ENCODE peak calls at places on chromosomes 2 and 18, in six cellular contexts. M, J, O, Q, P and G are unnamed samples.
A peak's percentile ranks its signal among the peaks of the same experiment; 100 is the strongest.

GRCh38 chr18:54416459-54416858 is 58.8 kb downstream of the C18orf54 start:
- DNase-seq in M (peak; percentile 64), J (no peak), O (no peak), Q (peak; percentile 46), P (no peak), G (peak; percentile 80)

GRCh38 chr2:101763496-101764333 is 66.2 kb downstream of the MAP4K4 start:
- DNase-seq in M (no peak), J (no peak), O (no peak), Q (no peak), P (no peak), G (no peak)

GRCh38 chr2:85878719-85879390 is 9.9 kb downstream of the ST3GAL5 start:
- DNase-seq in M (no peak), J (no peak), O (no peak), Q (no peak), P (no peak), G (peak; percentile 34)

GRCh38 chr2:180311-180710 is 83.5 kb downstream of the SH3YL1 start:
- DNase-seq in M (no peak), J (no peak), O (no peak), Q (no peak), P (no peak), G (no peak)

GRCh38 chr18:5296706-5297320 is 1.3 kb upstream of the ZBTB14 start:
- DNase-seq in M (no peak), J (peak; percentile 92), O (peak; percentile 78), Q (peak; percentile 85), P (peak; percentile 93), G (peak; percentile 76)

GRCh38 chr2:170324640-170325046 is 146.7 kb downstream of the MYO3B start:
- DNase-seq in M (peak; percentile 7), J (no peak), O (no peak), Q (peak; percentile 37), P (no peak), G (peak; percentile 43)

GRCh38 chr18:51164327-51165290 is 32.9 kb downstream of the MEX3C start:
- DNase-seq in M (no peak), J (no peak), O (no peak), Q (no peak), P (no peak), G (peak; percentile 13)

GRCh38 chr18:49520661-49521145 is 33.7 kb upstream of the C18orf32 start:
- DNase-seq in M (peak; percentile 1), J (no peak), O (no peak), Q (peak; percentile 11), P (peak; percentile 24), G (peak; percentile 48)

GRCh38 chr2:200786826-200787225 is 24.9 kb upstream of the BZW1 start:
- DNase-seq in M (no peak), J (no peak), O (no peak), Q (peak; percentile 91), P (no peak), G (peak; percentile 91)

GRCh38 chr2:205816268-205816667 is 134.0 kb downstream of the NRP2 start:
- DNase-seq in M (no peak), J (no peak), O (no peak), Q (no peak), P (no peak), G (no peak)

GRCh38 chr2:99674031-99674430 is 184.2 kb upstream of the REV1 start:
- DNase-seq in M (no peak), J (no peak), O (no peak), Q (no peak), P (no peak), G (no peak)

GRCh38 chr2:46548103-46548486 is 68.7 kb downstream of the TMEM247 start:
- DNase-seq in M (no peak), J (peak; percentile 71), O (no peak), Q (no peak), P (no peak), G (no peak)

GRCh38 chr2:55155206-55155605 is 76.9 kb downstream of the CLHC1 start:
- DNase-seq in M (no peak), J (no peak), O (no peak), Q (no peak), P (peak; percentile 25), G (no peak)

GRCh38 chr2:145548479-145548878 is 1028.6 kb upstream of the ZEB2 start:
- DNase-seq in M (no peak), J (no peak), O (no peak), Q (no peak), P (no peak), G (no peak)

GRCh38 chr2:191486584-191487320 is 191.2 kb upstream of the NABP1 start:
- DNase-seq in M (peak; percentile 98), J (no peak), O (no peak), Q (peak; percentile 99), P (no peak), G (peak; percentile 93)

GRCh38 chr18:72470391-72470790 is 73.8 kb downstream of the CBLN2 start:
- DNase-seq in M (no peak), J (no peak), O (no peak), Q (no peak), P (no peak), G (no peak)

GRCh38 chr2:4679391-4679790 is 976.0 kb downstream of the DCDC2C start:
- DNase-seq in M (no peak), J (no peak), O (no peak), Q (no peak), P (no peak), G (no peak)

GRCh38 chr2:74857725-74858124 is 23.8 kb downstream of the HK2 start:
- DNase-seq in M (no peak), J (peak; percentile 31), O (no peak), Q (no peak), P (no peak), G (no peak)

GRCh38 chr18:45667056-45667455 is 51.8 kb downstream of the SLC14A2 start:
- DNase-seq in M (no peak), J (no peak), O (no peak), Q (no peak), P (no peak), G (no peak)

GRCh38 chr2:43183743-43184142 is 42.7 kb downstream of the ZFP36L2 start:
- DNase-seq in M (no peak), J (no peak), O (no peak), Q (no peak), P (no peak), G (no peak)

GRCh38 chr2:96948483-96949152 is 37.8 kb downstream of the FAM178B start:
- DNase-seq in M (no peak), J (no peak), O (no peak), Q (no peak), P (no peak), G (no peak)

GRCh38 chr18:78006805-78007204 is 757.2 kb downstream of the GALR1 start:
- DNase-seq in M (no peak), J (no peak), O (no peak), Q (no peak), P (no peak), G (no peak)

GRCh38 chr18:78006006-78006802 is 756.6 kb downstream of the GALR1 start:
- DNase-seq in M (no peak), J (no peak), O (no peak), Q (no peak), P (no peak), G (no peak)

DNA sequence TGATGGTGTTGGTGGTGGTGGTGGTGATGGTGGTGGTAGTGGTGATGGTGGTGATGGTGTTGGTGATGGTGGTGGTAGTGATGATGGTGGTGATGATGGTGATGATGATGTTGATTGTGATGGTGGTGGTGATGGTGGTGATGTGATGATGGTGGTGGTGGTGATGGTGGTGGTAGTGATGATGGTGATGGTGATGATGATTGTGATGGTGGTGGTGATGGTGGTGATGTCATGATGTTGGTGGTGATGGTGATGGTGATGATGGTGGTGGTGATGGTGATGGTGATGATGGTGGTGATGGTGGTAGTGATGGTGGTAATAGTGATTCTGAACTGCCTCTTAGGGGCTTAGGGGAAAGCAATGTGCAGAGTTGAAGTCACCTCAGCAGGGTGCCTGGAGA is 760.7 kb downstream of the GALR1 start:
- DNase-seq in M (no peak), J (no peak), O (no peak), Q (no peak), P (no peak), G (no peak)
- H3K4me3 ChIP-seq in M (no peak overlapping the region), J (no peak overlapping the region), O (no peak overlapping the region), Q (no peak overlapping the region), P (no peak overlapping the region), G (no peak overlapping the region)

GRCh38 chr2:207849443-207849842 is 79.7 kb upstream of the FZD5 start:
- DNase-seq in M (no peak), J (no peak), O (no peak), Q (no peak), P (no peak), G (no peak)
- TF ChIP-seq CTCF in M (no peak), J (no peak), O (no peak), Q (no peak), P (no peak), G (no peak)

GRCh38 chr18:41624461-41624860 is 330.6 kb upstream of the PIK3C3 start:
- DNase-seq in M (no peak), J (no peak), O (no peak), Q (no peak), P (no peak), G (no peak)
- H3K4me3 ChIP-seq in M (no peak overlapping the region), J (no peak overlapping the region), O (no peak overlapping the region), Q (no peak overlapping the region), P (no peak overlapping the region), G (no peak overlapping the region)

DNA sequence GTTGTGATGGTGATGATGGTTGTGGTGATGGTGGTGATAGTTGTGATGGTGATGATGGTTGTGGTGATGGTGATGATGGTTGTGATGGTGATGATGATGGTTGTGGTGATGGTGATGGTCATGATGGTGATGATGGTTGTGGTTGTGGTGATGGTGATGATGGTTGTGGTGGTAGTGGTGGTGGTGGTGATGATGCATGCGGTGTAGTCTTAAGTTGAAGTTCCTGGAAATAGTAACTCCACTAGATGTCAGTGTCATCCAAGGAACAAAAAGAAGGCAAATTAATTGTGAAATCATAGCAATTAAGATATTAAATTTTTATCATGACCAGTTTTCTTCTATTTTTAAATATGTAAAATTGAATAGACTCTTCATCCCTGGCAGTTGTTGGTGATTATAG is 309.2 kb downstream of the AGAP1 start:
- DNase-seq in M (no peak), J (no peak), O (no peak), Q (peak; percentile 11), P (no peak), G (no peak)
- TF ChIP-seq CTCF in M (no peak), J (no peak), O (no peak), Q (peak; percentile 54), P (no peak), G (peak; percentile 15)

DNA sequence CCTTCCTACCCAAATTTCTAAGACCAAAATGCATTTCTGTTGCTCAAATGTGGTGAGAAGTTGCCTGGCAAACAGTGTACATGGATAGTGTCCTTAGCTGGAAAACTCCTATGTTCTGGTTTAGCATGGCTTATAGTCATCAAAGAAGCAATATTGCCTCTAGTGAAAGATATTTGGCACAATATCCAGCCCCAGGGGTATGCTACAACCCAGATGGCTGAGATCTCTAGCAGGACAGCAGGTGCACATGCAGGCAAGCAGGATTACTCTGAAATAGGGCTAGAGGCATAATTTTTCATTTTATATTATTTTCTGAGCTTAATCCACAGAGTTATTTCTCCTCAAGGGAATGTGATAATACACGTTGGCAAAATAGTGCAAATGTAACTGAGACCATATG is 34.0 kb downstream of the CCDC195 start:
- DNase-seq in M (no peak), J (no peak), O (no peak), Q (no peak), P (no peak), G (no peak)
- H3K4me3 ChIP-seq in M (no peak overlapping the region), J (no peak overlapping the region), O (no peak overlapping the region), Q (no peak overlapping the region), P (no peak overlapping the region), G (no peak overlapping the region)